ENCODE peak calls at places on chromosomes 11 and 22, in seven cellular contexts. G is HS-27A; C is stimulated activated CD8-positive, alpha-beta memory T cell treated with anti-CD3 and anti-CD28 coated beads, Interleukin-7, amount 100 ng/mL, for 48 hours; B is endodermal cell; U is progenitor cell of endocrine pancreas; Q is GM03348; E is heart right ventricle. S is an unnamed sample.

GRCh38 chr22:48545976-48546375 is 1281.7 kb downstream of the BRD1 start:
- DNase-seq in Q (no peak), U (no peak), G (no peak), B (no peak), C (no peak), E (no peak), S (no peak)

GRCh38 chr11:43892851-43893250 is 12.2 kb downstream of the ALKBH3 start:
- DNase-seq in E (no peak), C (no peak), B (no peak), U (no peak), G (no peak), Q (no peak), S (no peak)

GRCh38 chr11:60769273-60769672 is 12.6 kb downstream of the MS4A15 start:
- DNase-seq in B (no peak), G (no peak), Q (no peak), U (no peak), E (no peak), C (no peak), S (no peak)

GRCh38 chr11:94832604-94833238 is 64.6 kb downstream of the AMOTL1 start:
- DNase-seq in B (no peak), U (no peak), E (no peak), G (no peak), C (no peak), Q (no peak), S (no peak)

GRCh38 chr11:120335928-120336640 is at the start of gene ARHGEF12:
- DNase-seq in C (peak), B (peak), U (peak), E (peak), G (no peak), Q (peak), S (peak)

GRCh38 chr11:134951305-134951700 is 539.3 kb upstream of the B3GAT1 start:
- DNase-seq in G (no peak), C (no peak), E (no peak), B (no peak), U (no peak), Q (peak), S (no peak)

GRCh38 chr11:74311352-74311926 is at the start of gene P4HA3:
- DNase-seq in Q (peak), C (peak), E (peak), G (no peak), U (peak), B (peak), S (no peak)

GRCh38 chr11:33227578-33228261 is 29.5 kb upstream of the HIPK3 start:
- DNase-seq in Q (peak), G (no peak), C (no peak), E (no peak), B (no peak), U (no peak), S (no peak)

GRCh38 chr11:120324932-120325810 is at the start of gene TLCD5:
- DNase-seq in C (no peak), B (peak), G (no peak), Q (peak), U (peak), E (peak), S (peak)

GRCh38 chr11:114447444-114447843 is 8.2 kb downstream of the REXO2 start:
- DNase-seq in E (no peak), Q (no peak), U (no peak), C (no peak), G (no peak), B (no peak), S (no peak)

GRCh38 chr11:13942908-13943505 is 19.5 kb upstream of the SPON1 start:
- DNase-seq in G (no peak), B (no peak), Q (peak), C (no peak), U (no peak), E (no peak), S (no peak)

GRCh38 chr22:37905534-37906363 is at the start of gene MICALL1:
- DNase-seq in E (peak), B (peak), C (peak), G (peak), Q (peak), U (peak), S (peak)

GRCh38 chr11:71171024-71171423 is 81.4 kb downstream of the SHANK2 start:
- DNase-seq in B (peak), G (no peak), Q (no peak), C (no peak), U (no peak), E (no peak), S (no peak)

GRCh38 chr22:30875481-30876215 is 92.9 kb downstream of the MORC2 start:
- DNase-seq in E (peak), C (no peak), G (no peak), B (peak), U (no peak), Q (no peak), S (no peak)

GRCh38 chr11:66419825-66420224 is 1.0 kb upstream of the NPAS4 start:
- DNase-seq in B (peak), E (no peak), U (no peak), C (no peak), Q (no peak), G (no peak), S (no peak)

GRCh38 chr11:72411623-72412532 is 22.5 kb downstream of the CLPB start:
- DNase-seq in U (peak), B (no peak), E (no peak), C (no peak), G (no peak), Q (no peak), S (no peak)

GRCh38 chr11:119179983-119180382 is 5.3 kb upstream of the NHERF4 start:
- DNase-seq in E (no peak), G (no peak), U (no peak), B (no peak), C (no peak), Q (no peak), S (no peak)

GRCh38 chr22:35634015-35634414 is 14.2 kb upstream of the APOL6 start:
- DNase-seq in B (no peak), Q (no peak), E (no peak), C (no peak), G (no peak), U (no peak), S (no peak)

GRCh38 chr22:17785185-17786184 is 11.2 kb upstream of the BID start:
- DNase-seq in G (no peak), C (peak), Q (peak), B (peak), U (no peak), E (peak), S (peak)

GRCh38 chr22:26894362-26894761 is 237.0 kb downstream of the MIAT start:
- DNase-seq in C (no peak), B (peak), G (no peak), E (no peak), Q (no peak), U (no peak), S (no peak)

GRCh38 chr11:130647371-130647770 is 198.9 kb downstream of the ADAMTS15 start:
- DNase-seq in B (no peak), C (no peak), Q (no peak), G (no peak), E (no peak), U (no peak), S (no peak)

GRCh38 chr11:44205358-44205757 is 104.6 kb downstream of the ALX4 start:
- DNase-seq in E (no peak), U (no peak), Q (no peak), B (no peak), C (no peak), G (no peak), S (no peak)

GRCh38 chr22:42269407-42270177 is 861 bp downstream of the TCF20 start:
- DNase-seq in E (peak), Q (peak), B (peak), U (peak), G (no peak), C (peak), S (peak)

GRCh38 chr11:110097459-110098012 is 4.3 kb downstream of the ZC3H12C start:
- DNase-seq in E (no peak), B (no peak), C (no peak), Q (no peak), U (no peak), G (no peak), S (no peak)

GRCh38 chr11:114399490-114399889 is 821 bp downstream of the C11orf71 start:
- DNase-seq in G (no peak), U (no peak), B (no peak), E (no peak), Q (no peak), C (no peak), S (no peak)

GRCh38 chr11:44950625-44951472 is at the start of gene TP53I11:
- DNase-seq in C (peak), Q (peak), B (peak), G (no peak), U (peak), E (peak), S (peak)

GRCh38 chr22:38347181-38347943 is 30.1 kb upstream of the CSNK1E start:
- DNase-seq in B (peak), E (no peak), C (no peak), Q (no peak), U (no peak), G (no peak), S (peak)

GRCh38 chr11:117883063-117883462 is 6.6 kb upstream of the FXYD6 start:
- DNase-seq in B (peak), G (no peak), Q (no peak), C (no peak), E (no peak), U (no peak), S (no peak)

GRCh38 chr11:86736303-86737143 is 63.8 kb upstream of the PRSS23 start:
- DNase-seq in Q (no peak), B (no peak), G (no peak), U (no peak), E (no peak), C (no peak), S (peak)

GRCh38 chr11:2586793-2587131 is 113.0 kb downstream of the KCNQ1OT1 start:
- DNase-seq in E (peak), G (no peak), U (peak), Q (peak), B (no peak), C (no peak), S (no peak)

GRCh38 chr22:31681625-31682345 is 19.8 kb upstream of the PISD start:
- DNase-seq in C (no peak), E (no peak), Q (peak), G (no peak), B (no peak), U (no peak), S (no peak)

GRCh38 chr11:106644824-106645223 is 373.5 kb downstream of the GUCY1A2 start:
- DNase-seq in E (no peak), G (no peak), U (no peak), B (no peak), Q (no peak), C (no peak), S (no peak)

GRCh38 chr11:73291196-73291595 is 16.9 kb upstream of the ARHGEF17 start:
- DNase-seq in G (no peak), Q (no peak), E (no peak), B (no peak), C (no peak), U (no peak), S (no peak)

GRCh38 chr11:115168229-115168671 is 336.0 kb downstream of the CADM1 start:
- DNase-seq in G (no peak), U (no peak), B (no peak), C (no peak), Q (no peak), E (no peak), S (no peak)

GRCh38 chr11:46659908-46660307 is 40.5 kb downstream of the ARHGAP1 start:
- DNase-seq in B (no peak), Q (peak), E (no peak), C (no peak), G (no peak), U (no peak), S (no peak)

GRCh38 chr11:26946209-26946828 is 47.6 kb upstream of the FIBIN start:
- DNase-seq in U (no peak), G (peak), B (no peak), Q (peak), C (no peak), E (no peak), S (no peak)

GRCh38 chr22:44807915-44808690 is 55.7 kb downstream of the ARHGAP8 start:
- DNase-seq in C (no peak), B (peak), U (no peak), E (no peak), G (no peak), Q (no peak), S (peak)

GRCh38 chr11:84648413-84648812 is 978.7 kb downstream of the DLG2 start:
- DNase-seq in B (peak), E (no peak), Q (no peak), C (no peak), U (no peak), G (no peak), S (peak)

GRCh38 chr22:28783786-28784671 is 11.5 kb downstream of the CCDC117 start:
- DNase-seq in U (no peak), G (no peak), B (no peak), Q (no peak), E (no peak), C (no peak), S (no peak)

GRCh38 chr11:77073328-77074001 is 6.7 kb downstream of the CAPN5 start:
- DNase-seq in G (peak), Q (peak), U (no peak), E (peak), C (no peak), B (peak), S (no peak)